ENCODE peak calls at places on chromosome 19, in seven cellular contexts. C is astrocyte of the spinal cord, A is right lobe of liver, K is BJ, H is colonic mucosa, R is uterus, N is fibroblast of mammary gland. I is an unnamed sample.

GRCh38 chr19:44718441-44719261 is 19.7 kb downstream of the CEACAM16 start:
- DNase-seq in A (peak; percentile 88), R (peak; percentile 62), H (peak; percentile 90), K (no peak), N (peak; percentile 40), C (peak; percentile 35), I (no peak)

GRCh38 chr19:45215391-45216191 is 29.6 kb downstream of the EXOC3L2 start:
- DNase-seq in K (no peak), C (no peak), R (no peak), A (no peak), N (no peak), H (no peak), I (no peak)

GRCh38 chr19:44585371-44586141 is 27.8 kb upstream of the IGSF23 start:
- DNase-seq in H (no peak), N (peak; percentile 42), C (peak; percentile 39), K (no peak), R (no peak), A (no peak), I (no peak)

GRCh38 chr19:30629086-30629485 is 256.9 kb downstream of the ZNF536 start:
- DNase-seq in C (no peak), A (no peak), R (no peak), K (no peak), N (no peak), H (no peak), I (no peak)

GRCh38 chr19:51357952-51358351 is 8.2 kb downstream of the ETFB start:
- DNase-seq in K (no peak), R (no peak), N (no peak), C (no peak), A (no peak), H (no peak), I (no peak)

GRCh38 chr19:4624733-4625362 is 14.5 kb upstream of the TNFAIP8L1 start:
- DNase-seq in H (no peak), R (no peak), K (no peak), C (no peak), N (no peak), A (no peak), I (peak; percentile 35)

GRCh38 chr19:45311640-45312039 is 11.0 kb downstream of the CKM start:
- DNase-seq in H (no peak), N (no peak), C (no peak), R (no peak), K (no peak), A (no peak), I (no peak)

GRCh38 chr19:47633996-47634395 is 25.1 kb downstream of the BICRA start:
- DNase-seq in A (no peak), C (no peak), H (no peak), R (no peak), N (no peak), K (no peak), I (no peak)

GRCh38 chr19:47280183-47280797 is 5.6 kb downstream of the INAFM1 start:
- DNase-seq in R (peak; percentile 36), A (no peak), H (no peak), C (no peak), K (no peak), N (peak; percentile 35), I (peak; percentile 65)

GRCh38 chr19:46670874-46671273 is 9.9 kb upstream of the DACT3 start:
- DNase-seq in R (no peak), C (no peak), A (no peak), H (no peak), N (no peak), K (no peak), I (no peak)

GRCh38 chr19:51439021-51439465 is 19.2 kb downstream of the SIGLEC8 start:
- DNase-seq in C (no peak), H (no peak), K (no peak), A (no peak), N (peak; percentile 16), R (no peak), I (peak; percentile 58)

GRCh38 chr19:18204394-18205179 is 745 bp upstream of the RAB3A start:
- DNase-seq in K (no peak), H (peak; percentile 75), A (peak; percentile 58), C (no peak), N (peak; percentile 23), R (peak; percentile 79), I (no peak)

GRCh38 chr19:45913874-45914830 is at the start of gene NANOS2:
- DNase-seq in K (no peak), N (no peak), C (no peak), R (no peak), H (no peak), A (no peak), I (peak; percentile 23)

GRCh38 chr19:51065221-51065960 is 499 bp upstream of the KLK13 start:
- DNase-seq in R (no peak), H (no peak), C (no peak), K (no peak), A (no peak), N (no peak), I (no peak)

GRCh38 chr19:30376826-30377425 is 4.7 kb downstream of the ZNF536 start:
- DNase-seq in H (no peak), N (no peak), R (no peak), A (no peak), K (no peak), C (no peak), I (no peak)

GRCh38 chr19:55535579-55536350 is 1.2 kb downstream of the SBK2 start:
- DNase-seq in N (no peak), A (no peak), R (no peak), H (no peak), K (no peak), C (no peak), I (no peak)

GRCh38 chr19:55080915-55081772 is 5.5 kb downstream of the EPS8L1 start:
- DNase-seq in H (peak; percentile 96), C (peak; percentile 68), A (peak; percentile 77), K (no peak), R (peak; percentile 53), N (peak; percentile 54), I (peak; percentile 96)

GRCh38 chr19:43768273-43769050 is 12.3 kb downstream of the KCNN4 start:
- DNase-seq in H (peak; percentile 77), N (peak; percentile 34), A (no peak), C (no peak), K (no peak), R (no peak), I (no peak)

GRCh38 chr19:41515054-41515652 is 60.8 kb upstream of the CEACAM21 start:
- DNase-seq in C (no peak), N (no peak), A (peak; percentile 53), K (no peak), H (no peak), R (no peak), I (no peak)

GRCh38 chr19:41505105-41505504 is 62.1 kb downstream of the ERICH4 start:
- DNase-seq in H (no peak), A (no peak), R (no peak), N (no peak), K (no peak), C (no peak), I (no peak)

GRCh38 chr19:41511628-41512027 is 64.3 kb upstream of the CEACAM21 start:
- DNase-seq in R (no peak), C (no peak), N (no peak), H (no peak), K (no peak), A (no peak), I (no peak)

GRCh38 chr19:41510484-41510883 is 65.5 kb upstream of the CEACAM21 start:
- DNase-seq in N (no peak), A (no peak), R (no peak), K (no peak), C (no peak), H (no peak), I (no peak)
- H3K4me3 ChIP-seq in N (no peak overlapping the region), A (no peak overlapping the region), R (no peak overlapping the region), K (no peak overlapping the region), C (no peak overlapping the region), H (no peak overlapping the region), I (no peak overlapping the region)

GRCh38 chr19:6736169-6736916 is 1.0 kb downstream of the GPR108 start:
- DNase-seq in R (peak; percentile 79), N (peak; percentile 89), H (peak; percentile 84), C (peak; percentile 88), A (peak; percentile 87), K (peak; percentile 31), I (peak; percentile 92)

GRCh38 chr19:6736917-6737283 is 480 bp downstream of the GPR108 start:
- DNase-seq in R (no peak), C (no peak), H (no peak), A (no peak), K (no peak), N (no peak), I (no peak)

GRCh38 chr19:6737873-6738725 is 719 bp upstream of the GPR108 start:
- DNase-seq in K (no peak), N (peak; percentile 77), C (peak; percentile 81), R (peak; percentile 94), H (peak; percentile 98), A (peak; percentile 97), I (peak; percentile 91)

GRCh38 chr19:6738726-6739389 is 622 bp upstream of the TRIP10 start:
- DNase-seq in R (peak; percentile 63), A (peak; percentile 74), C (no peak), K (no peak), H (peak; percentile 88), N (peak; percentile 47), I (peak; percentile 57)

GRCh38 chr19:6737284-6737872 is at the start of gene GPR108:
- DNase-seq in A (peak; percentile 100), R (peak; percentile 100), N (peak; percentile 100), C (peak; percentile 100), H (peak; percentile 99), K (peak; percentile 100), I (peak; percentile 100)
- TF ChIP-seq CTCF in A (no peak), R (no peak), N (no peak), C (no peak), H (no peak), K (no peak), I (no peak)

DNA sequence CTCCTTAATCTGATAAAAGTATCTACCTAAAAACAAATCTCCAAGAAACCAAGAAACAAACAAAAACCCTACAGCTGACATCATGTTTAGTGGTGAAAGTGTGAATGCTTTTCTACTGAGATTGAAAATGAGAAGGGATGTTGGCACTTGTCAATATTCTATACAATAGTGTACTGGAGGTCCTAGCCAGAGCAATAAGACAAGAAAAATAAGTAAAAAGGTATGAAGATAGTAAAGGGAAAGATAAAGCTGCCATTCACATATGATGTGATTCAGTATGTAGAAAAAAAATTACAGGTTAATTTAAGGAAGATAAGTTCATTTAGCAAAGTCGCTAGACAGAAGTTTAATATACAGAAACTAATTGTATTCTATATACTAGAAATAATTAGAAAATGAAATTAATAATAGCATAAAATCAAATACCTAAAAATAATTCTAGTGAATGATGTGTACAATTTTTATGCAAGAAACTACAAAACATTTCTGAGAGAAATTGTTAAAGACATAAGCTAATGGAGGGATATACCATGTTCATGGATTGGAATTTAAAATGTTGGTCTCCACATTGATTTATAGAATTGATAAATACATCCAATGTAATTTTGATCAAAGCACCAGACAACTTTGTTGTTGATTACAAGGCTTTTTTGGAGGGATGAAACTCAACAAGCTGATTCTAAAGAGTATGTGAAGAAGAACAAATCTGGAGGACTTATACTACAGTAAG is 2.4 kb upstream of the SLC7A10 start:
- DNase-seq in K (no peak), R (no peak), A (no peak), C (no peak), N (no peak), H (no peak), I (no peak)
- H3K4me3 ChIP-seq in K (no peak overlapping the region), R (no peak overlapping the region), A (no peak overlapping the region), C (no peak overlapping the region), N (no peak overlapping the region), H (no peak overlapping the region), I (no peak overlapping the region)

DNA sequence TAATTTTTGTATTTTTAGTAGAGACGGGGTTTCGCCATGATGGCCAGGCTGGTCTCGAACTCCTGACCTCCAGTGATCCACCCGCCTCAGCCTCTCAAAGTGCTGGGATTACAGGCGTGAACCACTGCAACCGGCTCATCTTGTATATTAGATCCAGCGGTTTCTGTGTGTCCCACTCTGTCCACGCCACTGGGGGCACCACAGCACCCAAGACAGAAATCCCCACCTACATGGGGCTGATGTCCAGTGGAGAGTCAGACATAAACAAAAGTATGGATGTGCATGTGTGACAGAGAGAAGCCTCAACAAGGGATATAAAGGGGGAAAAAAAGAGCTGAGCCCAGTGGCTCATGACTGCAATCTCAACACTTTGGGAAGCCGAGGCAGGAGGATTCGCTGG is 65.8 kb upstream of the ADGRE5 start:
- DNase-seq in A (no peak), C (no peak), R (no peak), N (no peak), K (no peak), H (no peak), I (no peak)
- TF ChIP-seq CTCF in A (no peak), C (peak; percentile 20), R (no peak), N (no peak), K (no peak), H (no peak), I (no peak)